ENCODE peak calls at places on chromosomes 16 and 17, in five cellular contexts. H is DND-41, B is stomach, C is A549, J is breast epithelium. A is an unnamed sample.

GRCh38 chr17:7292729-7293128 is 1.7 kb downstream of the YBX2 start:
- DNase-seq in B (no peak), J (no peak), H (no peak), C (no peak), A (no peak)

GRCh38 chr17:16877102-16877501 is 94.8 kb downstream of the TNFRSF13B start:
- DNase-seq in B (no peak), H (no peak), C (no peak), J (no peak), A (no peak)

GRCh38 chr17:1713878-1714487 is 3.8 kb upstream of the TLCD2 start:
- DNase-seq in B (peak; percentile 54), H (no peak), C (peak; percentile 86), J (no peak), A (no peak)

GRCh38 chr17:80023261-80024205 is 12.1 kb downstream of the TBC1D16 start:
- DNase-seq in C (no peak), H (no peak), J (no peak), B (no peak), A (no peak)

GRCh38 chr16:84976644-84977400 is 34.5 kb downstream of the ZDHHC7 start:
- DNase-seq in H (no peak), J (peak; percentile 68), B (peak; percentile 86), C (no peak), A (no peak)

GRCh38 chr17:60695960-60696359 is 18.3 kb downstream of the BCAS3 start:
- DNase-seq in C (no peak), H (no peak), B (no peak), J (no peak), A (no peak)

GRCh38 chr16:57658130-57658877 is 9.8 kb upstream of the ADGRG3 start:
- DNase-seq in B (no peak), J (no peak), H (no peak), C (no peak), A (no peak)

GRCh38 chr16:83701494-83701893 is 106.3 kb upstream of the HSBP1 start:
- DNase-seq in H (peak; percentile 72), C (peak; percentile 29), B (no peak), J (no peak), A (no peak)

GRCh38 chr16:56270828-56271227 is 79.5 kb downstream of the GNAO1 start:
- DNase-seq in J (no peak), C (no peak), B (no peak), H (no peak), A (no peak)

GRCh38 chr17:38705803-38706624 is 941 bp downstream of the MLLT6 start:
- DNase-seq in H (peak; percentile 51), J (no peak), C (peak; percentile 56), B (peak; percentile 46), A (peak; percentile 24)

GRCh38 chr16:2029350-2029749 is 2.6 kb downstream of the NHERF2 start:
- DNase-seq in B (no peak), H (no peak), C (no peak), J (no peak), A (no peak)

GRCh38 chr17:63189082-63189481 is 223.0 kb downstream of the TANC2 start:
- DNase-seq in B (no peak), H (no peak), J (no peak), C (peak; percentile 25), A (no peak)

GRCh38 chr16:23072084-23072599 is 77.1 kb downstream of the USP31 start:
- DNase-seq in J (peak; percentile 66), H (no peak), B (peak; percentile 80), C (peak; percentile 88), A (no peak)

DNA sequence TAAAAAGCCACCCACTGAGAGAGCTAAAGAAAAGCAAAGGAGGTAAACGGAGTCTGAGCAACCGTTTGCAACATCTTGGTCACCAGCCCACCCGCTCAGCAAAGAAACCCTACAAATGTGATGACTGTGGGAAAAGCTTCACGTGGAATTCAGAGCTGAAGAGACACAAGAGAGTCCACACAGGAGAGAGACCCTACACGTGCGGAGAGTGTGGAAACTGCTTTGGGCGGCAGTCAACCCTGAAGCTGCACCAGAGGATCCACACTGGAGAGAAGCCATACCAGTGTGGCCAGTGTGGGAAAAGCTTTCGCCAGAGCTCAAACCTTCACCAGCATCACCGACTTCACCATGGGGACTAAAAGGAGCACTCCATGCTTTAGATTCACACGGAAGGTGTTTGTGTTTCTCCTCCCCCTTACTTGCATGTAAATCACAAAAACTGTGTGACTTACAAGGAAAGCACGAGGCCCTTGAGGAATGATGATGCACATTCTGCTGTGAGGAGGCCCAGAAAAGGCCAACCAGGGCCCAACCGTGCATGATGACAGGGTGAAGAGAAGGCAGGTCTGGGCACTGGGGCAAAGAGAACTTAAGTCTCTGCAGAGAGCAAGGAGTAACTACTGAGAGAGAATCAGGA is 7.7 kb downstream of the ZNF174 start:
- DNase-seq in H (no peak), J (no peak), B (no peak), C (no peak), A (no peak)
- H3K9me3 ChIP-seq in H (peaks cover 49% of the 10 kb centered on the region), J (peaks cover 93% of the 10 kb centered on the region), B (peaks cover 100% of the 10 kb centered on the region), C (peaks cover 99% of the 10 kb centered on the region), A (peaks cover 93% of the 10 kb centered on the region)

GRCh38 chr17:70863436-70864248 is 694.3 kb downstream of the KCNJ2 start:
- DNase-seq in B (no peak), C (no peak), J (no peak), H (no peak), A (no peak)

GRCh38 chr17:70855401-70856054 is 686.2 kb downstream of the KCNJ2 start:
- DNase-seq in H (no peak), C (no peak), B (peak; percentile 26), J (no peak), A (no peak)

GRCh38 chr17:70857351-70857750 is 688.0 kb downstream of the KCNJ2 start:
- DNase-seq in H (no peak), J (no peak), C (no peak), B (no peak), A (no peak)

GRCh38 chr17:70862295-70862694 is 693.0 kb downstream of the KCNJ2 start:
- DNase-seq in B (no peak), J (no peak), H (no peak), C (no peak), A (no peak)

DNA sequence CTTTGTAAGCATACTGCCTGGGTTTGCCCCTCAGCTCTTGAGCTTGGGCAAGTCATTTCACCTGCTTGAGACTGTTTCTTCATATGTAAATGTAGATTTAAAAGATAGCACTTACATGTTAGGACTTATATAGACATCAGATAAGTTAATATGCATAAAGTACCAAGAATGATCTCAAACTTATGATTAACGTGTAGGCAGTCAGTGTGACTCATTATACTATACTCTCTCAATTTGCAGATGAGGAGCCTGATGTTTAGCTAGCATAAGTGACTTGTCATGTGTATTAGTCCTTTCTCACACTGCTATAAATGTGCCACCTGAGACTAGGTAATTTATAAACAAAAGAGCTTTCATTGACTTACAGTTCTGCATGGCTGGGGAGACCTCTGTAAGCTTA is 690.5 kb downstream of the KCNJ2 start:
- DNase-seq in B (no peak), H (no peak), C (no peak), J (no peak), A (no peak)
- H3K9me3 ChIP-seq in B (peaks cover 7% of the 10 kb centered on the region), H (peaks cover 2% of the 10 kb centered on the region), C (peaks cover 13% of the 10 kb centered on the region), J (peaks cover 6% of the 10 kb centered on the region), A (no peaks in the 10 kb centered on the region)

DNA sequence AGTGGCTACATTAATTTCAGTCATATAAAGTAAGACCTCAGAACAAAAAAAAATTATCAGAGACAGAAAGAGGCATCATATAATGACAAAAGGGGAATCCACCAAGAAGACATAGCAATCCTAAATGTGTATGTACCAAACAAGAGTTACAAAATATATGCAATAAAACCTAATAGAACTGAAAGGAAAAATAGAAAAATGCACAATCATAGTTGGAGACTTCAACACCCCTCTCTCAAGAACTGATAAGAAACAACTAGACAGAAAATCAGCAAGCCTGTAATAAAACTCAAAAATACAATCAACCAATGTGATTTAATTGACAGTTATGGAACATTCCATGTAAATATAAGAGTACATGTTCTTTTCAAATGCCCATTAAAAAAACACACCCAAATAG is 61.3 kb upstream of the C16orf82 start:
- DNase-seq in C (no peak), H (no peak), B (no peak), J (no peak), A (no peak)
- H3K9me3 ChIP-seq in C (no peaks in the 10 kb centered on the region), H (no peaks in the 10 kb centered on the region), B (no peaks in the 10 kb centered on the region), J (no peaks in the 10 kb centered on the region), A (peaks cover 3% of the 10 kb centered on the region)

DNA sequence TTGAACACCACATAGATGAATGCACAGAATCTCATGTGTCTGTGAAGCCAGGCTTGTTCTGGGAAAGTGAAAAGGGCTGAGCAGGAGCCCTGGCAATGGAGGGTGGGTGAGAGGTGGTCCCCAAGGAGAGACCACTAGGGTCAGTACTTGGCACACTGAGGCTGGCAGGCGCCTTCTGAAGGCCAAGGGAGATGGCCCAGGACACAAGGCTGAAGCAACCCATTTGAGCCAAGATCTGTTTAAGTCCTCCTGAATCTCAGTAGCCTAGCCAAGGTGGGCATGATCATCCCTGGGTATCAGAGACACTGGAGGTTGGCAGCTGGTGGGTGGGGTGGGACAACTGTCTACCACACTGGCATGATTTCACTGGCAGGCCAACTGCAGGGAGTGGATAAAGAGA is 1741.2 kb downstream of the TP53TG3F start:
- DNase-seq in C (no peak), J (no peak), H (no peak), B (no peak), A (no peak)
- H3K9me3 ChIP-seq in C (no peaks in the 10 kb centered on the region), J (peaks cover 23% of the 10 kb centered on the region), H (no peaks in the 10 kb centered on the region), B (peaks cover 66% of the 10 kb centered on the region), A (peaks cover 57% of the 10 kb centered on the region)

GRCh38 chr17:69696645-69697044 is 282.1 kb downstream of the MAP2K6 start:
- DNase-seq in B (no peak), C (no peak), H (no peak), J (no peak), A (no peak)
- H3K9me3 ChIP-seq in B (peaks cover 17% of the 10 kb centered on the region), C (peaks cover 27% of the 10 kb centered on the region), H (peaks cover 6% of the 10 kb centered on the region), J (peaks cover 27% of the 10 kb centered on the region), A (peaks cover 11% of the 10 kb centered on the region)

GRCh38 chr17:9195346-9195870 is 174.1 kb downstream of the NTN1 start:
- DNase-seq in C (no peak), H (no peak), J (no peak), B (no peak), A (no peak)
- H3K9me3 ChIP-seq in C (peaks cover 2% of the 10 kb centered on the region), H (no peaks in the 10 kb centered on the region), J (no peaks in the 10 kb centered on the region), B (no peaks in the 10 kb centered on the region), A (no peaks in the 10 kb centered on the region)

GRCh38 chr16:72419638-72420037 is 247.7 kb upstream of the PMFBP1 start:
- DNase-seq in J (no peak), H (no peak), B (no peak), C (no peak), A (no peak)
- H3K9me3 ChIP-seq in J (peaks cover 31% of the 10 kb centered on the region), H (peaks cover 12% of the 10 kb centered on the region), B (peaks cover 15% of the 10 kb centered on the region), C (peaks cover 27% of the 10 kb centered on the region), A (no peaks in the 10 kb centered on the region)

GRCh38 chr16:89993377-89993776 is 25.9 kb downstream of the DBNDD1 start:
- DNase-seq in H (no peak), C (no peak), J (no peak), B (no peak), A (no peak)
- H3K9me3 ChIP-seq in H (peaks cover 4% of the 10 kb centered on the region), C (peaks cover 56% of the 10 kb centered on the region), J (no peaks in the 10 kb centered on the region), B (no peaks in the 10 kb centered on the region), A (no peaks in the 10 kb centered on the region)

GRCh38 chr17:73544333-73544732 is 99.9 kb downstream of the SDK2 start:
- DNase-seq in B (no peak), H (no peak), C (no peak), J (no peak), A (no peak)
- H3K9me3 ChIP-seq in B (no peaks in the 10 kb centered on the region), H (no peaks in the 10 kb centered on the region), C (no peaks in the 10 kb centered on the region), J (no peaks in the 10 kb centered on the region), A (no peaks in the 10 kb centered on the region)

A was measured in CD4-positive, CD25-positive, alpha-beta regulatory T cell.